ENCODE peak calls at places on chromosomes 1 and 21, in eight cellular contexts. Y is nephron progenitor cell, V is fibroblast of lung, F is heart left ventricle, O is endodermal cell, P is Caco-2, T is adrenal gland, J is choroid plexus epithelial cell. I is an unnamed sample.

GRCh38 chr1:161177112-161177935 is at the start of gene B4GALT3:
- DNase-seq in V (peak), Y (peak), T (peak), O (peak), J (peak), P (peak), F (peak), I (peak)

GRCh38 chr1:67415041-67415440 is 15.2 kb downstream of the SERBP1 start:
- DNase-seq in J (no peak), O (no peak), V (no peak), P (no peak), F (no peak), T (no peak), Y (no peak), I (no peak)

GRCh38 chr1:3651939-3652537 is at the start of gene TP73:
- DNase-seq in V (no peak), F (no peak), P (peak), Y (peak), O (peak), J (no peak), T (no peak), I (no peak)

GRCh38 chr1:182084487-182085316 is 23.2 kb upstream of the ZNF648 start:
- DNase-seq in F (peak), O (peak), Y (peak), V (peak), P (peak), T (peak), J (peak), I (peak)

GRCh38 chr1:207847116-207847515 is 63.8 kb downstream of the CD34 start:
- DNase-seq in F (no peak), J (peak), O (no peak), V (no peak), Y (no peak), T (no peak), P (no peak), I (no peak)

GRCh38 chr1:54870869-54871268 is 16.1 kb downstream of the DHCR24 start:
- DNase-seq in P (no peak), O (no peak), F (no peak), T (no peak), Y (no peak), J (no peak), V (no peak), I (no peak)

GRCh38 chr1:245652660-245653427 is 498.1 kb downstream of the KIF26B start:
- DNase-seq in Y (no peak), T (no peak), P (no peak), F (no peak), V (peak), O (peak), J (no peak), I (no peak)

GRCh38 chr21:41153443-41153842 is 14.5 kb upstream of the BACE2 start:
- DNase-seq in O (no peak), V (no peak), F (no peak), Y (no peak), P (no peak), J (no peak), T (no peak), I (no peak)

GRCh38 chr1:153845158-153845557 is 70.0 kb downstream of the SLC27A3 start:
- DNase-seq in P (no peak), Y (no peak), J (no peak), T (no peak), O (no peak), V (no peak), F (no peak), I (no peak)

GRCh38 chr1:236342403-236343245 is 51.5 kb upstream of the EDARADD start:
- DNase-seq in T (no peak), O (no peak), V (no peak), P (no peak), Y (no peak), F (no peak), J (peak), I (no peak)

GRCh38 chr1:236795757-236796719 is 946 bp downstream of the MTR start:
- DNase-seq in F (no peak), V (peak), T (no peak), J (peak), Y (no peak), P (no peak), O (peak), I (no peak)

GRCh38 chr21:42254631-42255030 is 35.7 kb downstream of the ABCG1 start:
- DNase-seq in Y (no peak), V (no peak), T (no peak), P (no peak), F (no peak), O (no peak), J (no peak), I (no peak)

GRCh38 chr1:82165304-82165703 is 364.6 kb downstream of the ADGRL2 start:
- DNase-seq in T (no peak), O (no peak), J (no peak), P (no peak), V (no peak), F (no peak), Y (no peak), I (no peak)

GRCh38 chr1:38527373-38527966 is 332.1 kb downstream of the RRAGC start:
- DNase-seq in Y (no peak), T (no peak), O (no peak), V (no peak), J (no peak), F (no peak), P (peak), I (no peak)

GRCh38 chr1:16090076-16090826 is 16.8 kb upstream of the FAM131C start:
- DNase-seq in O (no peak), V (no peak), J (no peak), Y (no peak), F (no peak), P (no peak), T (no peak), I (no peak)

GRCh38 chr1:3712573-3713535 is 39.4 kb upstream of the CCDC27 start:
- DNase-seq in F (peak), T (peak), V (no peak), P (no peak), O (no peak), Y (no peak), J (no peak), I (no peak)

GRCh38 chr1:209871006-209871405 is 43.2 kb downstream of the UTP25 start:
- DNase-seq in T (no peak), P (no peak), V (no peak), O (no peak), F (no peak), J (no peak), Y (no peak), I (no peak)

GRCh38 chr1:155181371-155182051 is 7.9 kb downstream of the TRIM46 start:
- DNase-seq in Y (no peak), J (no peak), V (no peak), F (peak), O (no peak), T (no peak), P (no peak), I (no peak)

DNA sequence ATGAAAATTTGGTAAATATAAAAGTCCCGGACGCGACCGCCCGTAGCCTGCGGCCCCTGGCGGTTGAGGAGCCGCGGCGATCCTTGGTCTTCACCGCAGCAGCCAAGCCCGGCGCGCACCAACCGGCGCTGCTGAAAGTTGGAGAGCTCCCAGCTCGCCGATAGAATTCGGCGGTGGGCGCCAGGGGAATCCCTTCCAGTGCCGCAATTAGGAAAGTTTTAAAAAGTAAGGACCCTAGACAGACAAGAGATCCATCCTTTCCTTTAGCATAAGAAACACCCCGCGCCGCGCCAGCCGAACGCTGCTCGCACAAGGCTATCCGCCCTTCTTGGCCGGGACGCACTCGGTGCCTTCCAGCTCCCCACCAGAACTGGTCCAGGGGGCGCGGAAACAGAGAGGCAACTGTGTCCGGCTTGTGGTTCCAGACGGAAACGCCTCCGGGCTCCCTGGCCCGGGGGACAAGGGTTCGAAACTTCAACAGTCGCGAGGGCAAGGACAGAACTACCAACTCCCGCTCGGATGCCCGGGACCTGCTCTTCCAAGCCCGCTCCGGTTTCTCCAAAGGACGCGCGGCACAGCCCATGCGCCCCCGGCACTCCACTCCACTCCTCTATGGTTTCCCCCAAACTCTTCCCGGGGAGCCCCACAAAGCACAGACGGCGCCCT is 1.7 kb downstream of the FAM78B start:
- DNase-seq in F (peak), O (peak), Y (peak), P (peak), J (peak), T (peak), V (peak), I (peak)
- TF ChIP-seq CTCF in F (peak), O (peak), Y (peak), P (peak), J (peak), T (peak), V (peak), I (peak)

GRCh38 chr1:194568610-194569009 is 1382.2 kb upstream of the B3GALT2 start:
- DNase-seq in P (no peak), F (no peak), V (peak), J (no peak), O (peak), Y (peak), T (no peak), I (no peak)
- TF ChIP-seq CTCF in P (no peak), F (no peak), V (peak), J (no peak), O (peak), Y (peak), T (no peak), I (no peak)

DNA sequence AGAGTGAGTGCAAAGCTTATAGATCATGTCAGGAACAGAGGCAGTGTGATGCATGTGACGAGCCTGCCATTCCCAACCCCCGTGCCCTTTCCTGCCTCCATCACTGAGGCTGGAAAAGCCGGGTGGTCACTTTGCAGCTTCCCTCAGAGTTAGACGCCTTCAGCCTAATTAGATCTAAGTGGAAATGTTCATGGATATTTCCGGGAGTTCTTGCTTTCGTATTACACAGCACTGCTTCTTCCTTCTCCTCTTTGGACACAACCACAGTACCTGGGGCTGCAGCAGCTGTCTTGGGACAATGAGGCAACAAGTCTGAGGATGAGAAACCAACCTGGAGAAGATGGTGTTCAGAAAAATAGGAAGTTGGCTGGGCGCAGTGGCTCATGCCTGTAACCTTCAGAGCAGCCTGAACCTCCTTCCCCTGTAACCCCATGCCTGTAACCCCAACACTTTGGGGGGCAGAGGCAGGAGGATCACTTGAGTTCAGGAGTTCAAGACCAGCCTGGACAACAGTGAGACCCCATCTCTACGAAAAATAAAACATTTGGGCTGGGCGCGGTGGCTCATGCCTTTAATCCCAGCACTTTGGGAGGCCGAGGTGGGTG is 24.5 kb downstream of the SERINC2 start:
- DNase-seq in O (no peak), F (no peak), P (no peak), T (no peak), J (no peak), Y (no peak), V (no peak), I (no peak)
- TF ChIP-seq CTCF in O (no peak), F (no peak), P (no peak), T (no peak), J (no peak), Y (no peak), V (no peak), I (no peak)

GRCh38 chr1:64490204-64490818 is 20.4 kb downstream of the CACHD1 start:
- DNase-seq in Y (no peak), J (no peak), T (no peak), V (no peak), F (no peak), O (no peak), P (no peak), I (no peak)
- TF ChIP-seq CTCF in Y (no peak), J (no peak), T (no peak), V (no peak), F (no peak), O (peak), P (no peak), I (no peak)

GRCh38 chr1:107251839-107252238 is 111.0 kb downstream of the NTNG1 start:
- DNase-seq in P (no peak), O (no peak), Y (no peak), F (no peak), V (no peak), J (no peak), T (no peak), I (no peak)
- TF ChIP-seq CTCF in P (no peak), O (no peak), Y (no peak), F (no peak), V (no peak), J (no peak), T (no peak), I (no peak)

GRCh38 chr1:91830242-91831131 is 55.5 kb downstream of the TGFBR3 start:
- DNase-seq in V (peak), T (peak), O (no peak), J (peak), F (peak), Y (no peak), P (no peak), I (no peak)
- TF ChIP-seq CTCF in V (peak), T (no peak), O (no peak), J (peak), F (peak), Y (no peak), P (no peak), I (no peak)

GRCh38 chr1:33099290-33100118 is 18.6 kb downstream of the AZIN2 start:
- DNase-seq in P (no peak), Y (no peak), V (peak), O (peak), T (no peak), J (peak), F (no peak), I (no peak)
- TF ChIP-seq CTCF in P (no peak), Y (no peak), V (peak), O (peak), T (no peak), J (peak), F (no peak), I (no peak)

I was measured in progenitor cell of endocrine pancreas.